ENCODE peak calls at places on chromosomes 3 and 15, in five cellular contexts. One of them, this sample, is unnamed.

GRCh38 chr3:172096881-172097420 is 57.6 kb downstream of the FNDC3B start:
- DNase-seq in GM12878: no peak
- DNase-seq in K562: peak
- DNase-seq in SK-N-SH: no peak
- DNase-seq in HepG2: peak
- DNase-seq in this sample: peak

GRCh38 chr15:29815000-29815704 is 7.1 kb downstream of the TJP1 start:
- DNase-seq in GM12878: no peak
- DNase-seq in K562: peak
- DNase-seq in SK-N-SH: no peak
- DNase-seq in HepG2: peak
- DNase-seq in this sample: peak

GRCh38 chr15:49155834-49156627 is 632 bp upstream of the COPS2 start:
- DNase-seq in GM12878: no peak
- DNase-seq in K562: no peak
- DNase-seq in SK-N-SH: peak
- DNase-seq in HepG2: peak
- DNase-seq in this sample: peak

GRCh38 chr3:142808103-142808917 is 80.6 kb downstream of the PCOLCE2 start:
- DNase-seq in GM12878: no peak
- DNase-seq in K562: no peak
- DNase-seq in SK-N-SH: no peak
- DNase-seq in HepG2: peak
- DNase-seq in this sample: peak

GRCh38 chr3:134609821-134610454 is 40.9 kb downstream of the KY start:
- DNase-seq in GM12878: no peak
- DNase-seq in K562: no peak
- DNase-seq in SK-N-SH: no peak
- DNase-seq in HepG2: no peak
- DNase-seq in this sample: no peak

GRCh38 chr3:194370753-194371152 is 1.2 kb upstream of the LRRC15 start:
- DNase-seq in GM12878: no peak
- DNase-seq in K562: no peak
- DNase-seq in SK-N-SH: no peak
- DNase-seq in HepG2: no peak
- DNase-seq in this sample: no peak

GRCh38 chr3:112321867-112322652 is 10.9 kb upstream of the CD200 start:
- DNase-seq in GM12878: no peak
- DNase-seq in K562: no peak
- DNase-seq in SK-N-SH: peak
- DNase-seq in HepG2: peak
- DNase-seq in this sample: no peak

GRCh38 chr3:129415378-129415777 is 13.1 kb downstream of the EFCAB12 start:
- DNase-seq in GM12878: no peak
- DNase-seq in K562: no peak
- DNase-seq in SK-N-SH: no peak
- DNase-seq in HepG2: no peak
- DNase-seq in this sample: no peak

GRCh38 chr3:189401196-189401595 is 229.4 kb downstream of the TPRG1 start:
- DNase-seq in GM12878: no peak
- DNase-seq in K562: no peak
- DNase-seq in SK-N-SH: no peak
- DNase-seq in HepG2: no peak
- DNase-seq in this sample: no peak

GRCh38 chr3:169390310-169390731 is 273.2 kb downstream of the MECOM start:
- DNase-seq in GM12878: peak
- DNase-seq in K562: no peak
- DNase-seq in SK-N-SH: no peak
- DNase-seq in HepG2: no peak
- DNase-seq in this sample: no peak

GRCh38 chr15:38084289-38084688 is 149.8 kb downstream of the TMCO5A start:
- DNase-seq in GM12878: peak
- DNase-seq in K562: no peak
- DNase-seq in SK-N-SH: no peak
- DNase-seq in HepG2: no peak
- DNase-seq in this sample: peak

GRCh38 chr15:41570764-41571163 is 11.8 kb downstream of the TYRO3 start:
- DNase-seq in GM12878: no peak
- DNase-seq in K562: no peak
- DNase-seq in SK-N-SH: no peak
- DNase-seq in HepG2: no peak
- DNase-seq in this sample: no peak

GRCh38 chr15:28912422-28912821 is 26.6 kb downstream of the APBA2 start:
- DNase-seq in GM12878: no peak
- DNase-seq in K562: peak
- DNase-seq in SK-N-SH: peak
- DNase-seq in HepG2: no peak
- DNase-seq in this sample: peak

GRCh38 chr15:101070502-101071273 is 151.5 kb downstream of the LRRK1 start:
- DNase-seq in GM12878: no peak
- DNase-seq in K562: no peak
- DNase-seq in SK-N-SH: no peak
- DNase-seq in HepG2: peak
- DNase-seq in this sample: peak

GRCh38 chr15:68578175-68578959 is 426 bp upstream of the CORO2B start:
- DNase-seq in GM12878: no peak
- DNase-seq in K562: peak
- DNase-seq in SK-N-SH: peak
- DNase-seq in HepG2: no peak
- DNase-seq in this sample: peak

GRCh38 chr3:161489390-161489789 is 7.2 kb upstream of the OTOL1 start:
- DNase-seq in GM12878: peak
- DNase-seq in K562: no peak
- DNase-seq in SK-N-SH: no peak
- DNase-seq in HepG2: no peak
- DNase-seq in this sample: no peak

GRCh38 chr15:83746231-83746630 is 92.3 kb downstream of the ADAMTSL3 start:
- DNase-seq in GM12878: no peak
- DNase-seq in K562: no peak
- DNase-seq in SK-N-SH: no peak
- DNase-seq in HepG2: no peak
- DNase-seq in this sample: no peak

GRCh38 chr15:83747718-83748110 is 93.8 kb downstream of the ADAMTSL3 start:
- DNase-seq in GM12878: no peak
- DNase-seq in K562: no peak
- DNase-seq in SK-N-SH: no peak
- DNase-seq in HepG2: no peak
- DNase-seq in this sample: no peak

GRCh38 chr15:83745771-83746170 is 91.8 kb downstream of the ADAMTSL3 start:
- DNase-seq in GM12878: no peak
- DNase-seq in K562: no peak
- DNase-seq in SK-N-SH: no peak
- DNase-seq in HepG2: no peak
- DNase-seq in this sample: no peak

DNA sequence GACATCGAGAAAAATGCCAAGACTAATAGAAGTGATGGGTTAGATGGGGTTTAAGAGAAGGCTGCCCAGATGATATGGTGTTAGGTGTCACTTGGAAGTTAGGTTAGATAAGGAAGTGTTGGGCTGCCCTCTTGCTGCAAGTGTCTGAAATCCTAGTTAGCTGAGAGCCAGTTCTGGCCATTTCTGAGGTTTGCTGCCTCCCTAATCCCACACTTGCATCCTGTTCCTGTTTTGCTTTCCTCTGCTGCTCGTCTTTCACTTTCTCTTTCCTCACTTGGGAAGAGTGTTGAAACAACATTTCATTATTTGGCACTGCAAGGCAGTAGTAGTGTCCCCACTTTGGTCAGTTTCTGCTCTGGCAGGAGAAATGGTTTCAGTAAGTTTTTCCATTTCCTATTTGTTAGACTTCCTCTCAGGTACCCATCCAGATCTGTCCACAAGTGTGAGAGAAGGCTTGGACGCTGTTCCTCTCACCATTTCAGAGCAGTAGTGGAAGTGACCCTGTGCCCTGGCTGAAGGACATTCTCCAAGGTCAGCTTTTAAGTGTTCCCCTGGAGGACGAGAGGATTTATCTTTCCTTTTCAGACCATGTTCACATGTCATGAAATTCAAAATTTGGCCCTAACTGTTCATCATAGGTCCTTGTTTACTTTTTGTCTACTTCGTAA is 93.3 kb downstream of the ADAMTSL3 start:
- DNase-seq in GM12878: no peak
- DNase-seq in K562: no peak
- DNase-seq in SK-N-SH: no peak
- DNase-seq in HepG2: peak
- DNase-seq in this sample: peak
- TF ChIP-seq MXI1 in GM12878: no peak
- TF ChIP-seq MXI1 in K562: no peak
- TF ChIP-seq MXI1 in SK-N-SH: no peak
- TF ChIP-seq MXI1 in HepG2: no peak
- TF ChIP-seq MXI1 in this sample: no peak

GRCh38 chr3:30198162-30198561 is 408.2 kb upstream of the TGFBR2 start:
- DNase-seq in GM12878: no peak
- DNase-seq in K562: no peak
- DNase-seq in SK-N-SH: no peak
- DNase-seq in HepG2: no peak
- DNase-seq in this sample: no peak

GRCh38 chr3:30201715-30202114 is 404.7 kb upstream of the TGFBR2 start:
- DNase-seq in GM12878: no peak
- DNase-seq in K562: no peak
- DNase-seq in SK-N-SH: no peak
- DNase-seq in HepG2: no peak
- DNase-seq in this sample: peak

GRCh38 chr3:30203301-30203700 is 403.1 kb upstream of the TGFBR2 start:
- DNase-seq in GM12878: no peak
- DNase-seq in K562: no peak
- DNase-seq in SK-N-SH: no peak
- DNase-seq in HepG2: no peak
- DNase-seq in this sample: peak

GRCh38 chr3:30199096-30199734 is 407.2 kb upstream of the TGFBR2 start:
- DNase-seq in GM12878: no peak
- DNase-seq in K562: peak
- DNase-seq in SK-N-SH: peak
- DNase-seq in HepG2: peak
- DNase-seq in this sample: peak

GRCh38 chr3:30199855-30200254 is 406.5 kb upstream of the TGFBR2 start:
- DNase-seq in GM12878: no peak
- DNase-seq in K562: no peak
- DNase-seq in SK-N-SH: no peak
- DNase-seq in HepG2: no peak
- DNase-seq in this sample: no peak
- TF ChIP-seq MXI1 in GM12878: no peak
- TF ChIP-seq MXI1 in K562: no peak
- TF ChIP-seq MXI1 in SK-N-SH: no peak
- TF ChIP-seq MXI1 in HepG2: no peak
- TF ChIP-seq MXI1 in this sample: no peak

GRCh38 chr3:127708837-127709236 is 36.1 kb downstream of the ABTB1 start:
- DNase-seq in GM12878: no peak
- DNase-seq in K562: no peak
- DNase-seq in SK-N-SH: no peak
- DNase-seq in HepG2: no peak
- DNase-seq in this sample: no peak

GRCh38 chr3:127707777-127708438 is 35.2 kb downstream of the ABTB1 start:
- DNase-seq in GM12878: no peak
- DNase-seq in K562: no peak
- DNase-seq in SK-N-SH: no peak
- DNase-seq in HepG2: no peak
- DNase-seq in this sample: no peak

GRCh38 chr3:127706785-127707351 is 34.1 kb downstream of the ABTB1 start:
- DNase-seq in GM12878: no peak
- DNase-seq in K562: peak
- DNase-seq in SK-N-SH: no peak
- DNase-seq in HepG2: no peak
- DNase-seq in this sample: no peak

GRCh38 chr3:127709320-127710060 is 36.7 kb downstream of the ABTB1 start:
- DNase-seq in GM12878: no peak
- DNase-seq in K562: no peak
- DNase-seq in SK-N-SH: no peak
- DNase-seq in HepG2: no peak
- DNase-seq in this sample: peak

DNA sequence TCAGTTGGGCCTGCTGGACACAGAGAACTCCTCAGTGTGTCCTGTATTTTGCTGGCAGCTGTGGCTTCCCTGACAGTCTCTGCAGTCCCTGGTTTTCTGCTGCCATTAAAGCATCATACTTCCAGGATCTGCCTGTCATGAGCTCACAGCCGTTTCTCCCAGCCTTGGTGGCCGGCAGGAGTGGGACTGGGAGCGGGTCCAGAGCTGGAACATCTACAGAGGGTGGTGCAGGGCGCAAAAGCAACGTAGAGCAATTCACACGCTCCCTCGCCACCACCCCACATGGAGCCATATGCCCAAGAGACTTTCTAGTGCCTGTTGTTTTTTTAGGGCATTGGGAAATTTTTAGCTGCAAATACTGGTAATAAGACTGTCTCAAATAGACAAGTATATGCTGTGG is 33.6 kb downstream of the ABTB1 start:
- DNase-seq in GM12878: no peak
- DNase-seq in K562: no peak
- DNase-seq in SK-N-SH: no peak
- DNase-seq in HepG2: no peak
- DNase-seq in this sample: no peak
- TF ChIP-seq MXI1 in GM12878: no peak
- TF ChIP-seq MXI1 in K562: no peak
- TF ChIP-seq MXI1 in SK-N-SH: no peak
- TF ChIP-seq MXI1 in HepG2: no peak
- TF ChIP-seq MXI1 in this sample: no peak

GRCh38 chr15:76150971-76151598 is 91.3 kb downstream of the TMEM266 start:
- DNase-seq in GM12878: peak
- DNase-seq in K562: peak
- DNase-seq in SK-N-SH: peak
- DNase-seq in HepG2: peak
- DNase-seq in this sample: peak

GRCh38 chr15:76151599-76151974 is 91.8 kb downstream of the TMEM266 start:
- DNase-seq in GM12878: no peak
- DNase-seq in K562: no peak
- DNase-seq in SK-N-SH: no peak
- DNase-seq in HepG2: no peak
- DNase-seq in this sample: no peak

GRCh38 chr15:76147906-76148553 is 88.2 kb downstream of the TMEM266 start:
- DNase-seq in GM12878: no peak
- DNase-seq in K562: peak
- DNase-seq in SK-N-SH: peak
- DNase-seq in HepG2: no peak
- DNase-seq in this sample: peak

GRCh38 chr15:76150508-76150907 is 90.7 kb downstream of the TMEM266 start:
- DNase-seq in GM12878: no peak
- DNase-seq in K562: no peak
- DNase-seq in SK-N-SH: no peak
- DNase-seq in HepG2: no peak
- DNase-seq in this sample: no peak

DNA sequence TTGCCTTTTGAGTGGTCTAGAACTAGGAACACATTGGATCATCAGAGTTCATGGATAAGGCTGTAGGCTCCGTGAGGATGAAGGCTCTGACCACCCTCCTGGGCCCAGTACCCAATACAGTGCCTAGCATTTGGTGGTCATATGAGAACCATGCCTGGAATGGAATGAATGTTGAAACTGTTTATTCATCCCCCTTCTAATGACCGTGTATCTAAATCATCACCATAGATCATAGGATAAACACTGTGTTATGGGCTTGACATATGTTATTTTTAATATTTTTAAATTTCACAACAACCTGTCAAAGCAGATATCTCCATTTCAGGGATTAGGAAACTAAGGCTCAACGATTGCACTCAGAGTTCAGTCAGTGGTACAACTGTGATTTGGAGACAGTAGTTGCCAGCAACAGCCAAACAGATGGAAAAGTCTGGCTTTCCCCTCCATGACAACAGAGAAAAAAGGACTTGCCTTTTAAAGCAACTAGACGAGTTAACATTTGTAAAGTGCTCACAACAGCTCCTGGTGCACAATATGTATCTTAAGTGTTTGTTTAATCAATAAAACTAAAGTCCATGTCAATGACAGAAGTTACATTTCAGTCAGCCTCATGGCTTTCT is 89.6 kb downstream of the TMEM266 start:
- DNase-seq in GM12878: no peak
- DNase-seq in K562: no peak
- DNase-seq in SK-N-SH: no peak
- DNase-seq in HepG2: no peak
- DNase-seq in this sample: peak
- TF ChIP-seq MXI1 in GM12878: no peak
- TF ChIP-seq MXI1 in K562: no peak
- TF ChIP-seq MXI1 in SK-N-SH: no peak
- TF ChIP-seq MXI1 in HepG2: no peak
- TF ChIP-seq MXI1 in this sample: no peak

This sample was measured in IMR-90.